ENCODE peak calls at places on chromosomes 4 and X, in ten cellular contexts. B, Z, Q, E, T, O, A, W, L and M are unnamed samples.

GRCh38 chrX:18252644-18253359 is 32.1 kb upstream of the BEND2 start:
- DNase-seq in B (no peak), Z (no peak), Q (no peak), E (no peak), T (peak; percentile 30), O (no peak), A (no peak), W (no peak), L (no peak), M (no peak)

GRCh38 chr4:147834480-147834879 is 102.6 kb downstream of the ARHGAP10 start:
- DNase-seq in B (no peak), Z (no peak), Q (no peak), E (no peak), T (no peak), O (no peak), A (no peak), W (no peak), L (no peak), M (no peak)

GRCh38 chr4:24416293-24416692 is 168.1 kb downstream of the DHX15 start:
- DNase-seq in B (no peak), Z (no peak), Q (no peak), E (no peak), T (no peak), O (no peak), A (no peak), W (no peak), L (no peak), M (no peak)

GRCh38 chr4:22500128-22500611 is 15.7 kb downstream of the ADGRA3 start:
- DNase-seq in B (peak; percentile 55), Z (no peak), Q (peak; percentile 37), E (no peak), T (no peak), O (no peak), A (peak; percentile 92), W (no peak), L (no peak), M (no peak)

GRCh38 chr4:6773106-6773505 is 9.4 kb upstream of the KIAA0232 start:
- DNase-seq in B (no peak), Z (no peak), Q (no peak), E (no peak), T (no peak), O (no peak), A (no peak), W (no peak), L (no peak), M (no peak)

GRCh38 chrX:41351923-41352322 is 18.0 kb downstream of the DDX3X start:
- DNase-seq in B (no peak), Z (no peak), Q (no peak), E (no peak), T (no peak), O (peak; percentile 6), A (no peak), W (no peak), L (no peak), M (no peak)

GRCh38 chr4:165079476-165079875 is 25.8 kb downstream of the TRIM75 start:
- DNase-seq in B (no peak), Z (no peak), Q (no peak), E (no peak), T (peak; percentile 48), O (no peak), A (peak; percentile 76), W (peak; percentile 25), L (no peak), M (peak; percentile 7)

GRCh38 chrX:16828126-16828908 is 41.8 kb downstream of the RBBP7 start:
- DNase-seq in B (no peak), Z (no peak), Q (no peak), E (no peak), T (peak; percentile 95), O (no peak), A (no peak), W (no peak), L (no peak), M (no peak)

GRCh38 chrX:123217077-123217476 is 33.0 kb downstream of the GRIA3 start:
- DNase-seq in B (no peak), Z (no peak), Q (no peak), E (no peak), T (peak; percentile 5), O (no peak), A (no peak), W (no peak), L (no peak), M (no peak)

GRCh38 chr4:32748498-32748897 is 2028.3 kb downstream of the PCDH7 start:
- DNase-seq in B (no peak), Z (no peak), Q (peak; percentile 76), E (no peak), T (no peak), O (no peak), A (no peak), W (no peak), L (no peak), M (no peak)

GRCh38 chr4:182207806-182208483 is 35.3 kb upstream of the TENM3 start:
- DNase-seq in B (no peak), Z (no peak), Q (no peak), E (no peak), T (peak; percentile 91), O (peak; percentile 63), A (no peak), W (no peak), L (no peak), M (no peak)

GRCh38 chr4:140149851-140150635 is 3.9 kb downstream of the MAML3 start:
- DNase-seq in B (peak; percentile 82), Z (peak; percentile 54), Q (peak; percentile 72), E (peak; percentile 48), T (peak; percentile 42), O (no peak), A (peak; percentile 75), W (peak; percentile 67), L (peak; percentile 55), M (no peak)

GRCh38 chrX:48802813-48803261 is 970 bp downstream of the HDAC6 start:
- DNase-seq in B (no peak), Z (no peak), Q (peak; percentile 27), E (no peak), T (no peak), O (no peak), A (no peak), W (no peak), L (no peak), M (no peak)

GRCh38 chrX:133726211-133726630 is 259.2 kb downstream of the GPC3 start:
- DNase-seq in B (no peak), Z (no peak), Q (peak; percentile 56), E (no peak), T (peak; percentile 65), O (peak; percentile 17), A (peak; percentile 47), W (no peak), L (no peak), M (peak; percentile 16)

GRCh38 chr4:48167538-48168263 is 33.7 kb upstream of the TXK start:
- DNase-seq in B (no peak), Z (no peak), Q (no peak), E (no peak), T (peak; percentile 3), O (no peak), A (no peak), W (no peak), L (no peak), M (no peak)

GRCh38 chrX:109927663-109928273 is 75.1 kb upstream of the TMEM164 start:
- DNase-seq in B (no peak), Z (no peak), Q (no peak), E (no peak), T (no peak), O (no peak), A (no peak), W (no peak), L (no peak), M (no peak)

GRCh38 chrX:37995428-37995827 is 10.9 kb upstream of the SYTL5 start:
- DNase-seq in B (no peak), Z (no peak), Q (no peak), E (no peak), T (no peak), O (no peak), A (no peak), W (no peak), L (no peak), M (no peak)

GRCh38 chr4:41832961-41833360 is 84.4 kb upstream of the PHOX2B start:
- DNase-seq in B (no peak), Z (no peak), Q (no peak), E (no peak), T (peak; percentile 16), O (no peak), A (no peak), W (no peak), L (no peak), M (no peak)

GRCh38 chr4:100312615-100313355 is 122.5 kb upstream of the DDIT4L start:
- DNase-seq in B (no peak), Z (no peak), Q (no peak), E (no peak), T (no peak), O (no peak), A (no peak), W (no peak), L (no peak), M (no peak)

GRCh38 chrX:131588995-131589394 is 45.1 kb downstream of the OR13H1 start:
- DNase-seq in B (no peak), Z (no peak), Q (no peak), E (no peak), T (peak; percentile 8), O (no peak), A (no peak), W (no peak), L (no peak), M (no peak)

GRCh38 chr4:151429957-151430548 is 21.1 kb downstream of the FHIP1A start:
- DNase-seq in B (no peak), Z (no peak), Q (no peak), E (no peak), T (no peak), O (no peak), A (no peak), W (no peak), L (no peak), M (no peak)

GRCh38 chrX:46236411-46236810 is 308.8 kb downstream of the ZNF674 start:
- DNase-seq in B (no peak), Z (no peak), Q (no peak), E (no peak), T (no peak), O (no peak), A (no peak), W (no peak), L (no peak), M (no peak)

GRCh38 chrX:37347420-37347819 is 1.7 kb upstream of the PRRG1 start:
- DNase-seq in B (no peak), Z (no peak), Q (no peak), E (no peak), T (peak; percentile 80), O (peak; percentile 17), A (no peak), W (no peak), L (no peak), M (no peak)

GRCh38 chr4:8410641-8411271 is 29.8 kb downstream of the ACOX3 start:
- DNase-seq in B (peak; percentile 44), Z (no peak), Q (peak; percentile 89), E (no peak), T (peak; percentile 63), O (peak; percentile 56), A (peak; percentile 48), W (peak; percentile 68), L (no peak), M (no peak)

GRCh38 chr4:3106339-3107186 is 32.1 kb downstream of the HTT start:
- DNase-seq in B (peak; percentile 87), Z (peak; percentile 75), Q (peak; percentile 74), E (peak; percentile 89), T (peak; percentile 92), O (peak; percentile 86), A (peak; percentile 69), W (peak; percentile 88), L (peak; percentile 64), M (no peak)